ENCODE peak calls at places on chromosomes 5 and 9, in seven cellular contexts. F is H1, U is GM12892, L is GM12878, E is SK-N-SH, O is K562, Q is HepG2. N is an unnamed sample.

GRCh38 chr9:118595719-118596305 is 773.4 kb downstream of the BRINP1 start:
- DNase-seq in F (peak), U (no peak), L (no peak), E (peak), O (no peak), Q (no peak), N (peak)

GRCh38 chr5:139390639-139391569 is 1.2 kb upstream of the MZB1 start:
- DNase-seq in F (no peak), U (no peak), L (no peak), E (no peak), O (no peak), Q (no peak), N (no peak)

GRCh38 chr9:33742519-33742918 is 52.8 kb upstream of the PRSS3 start:
- DNase-seq in F (no peak), U (no peak), L (no peak), E (no peak), O (peak), Q (peak), N (no peak)

GRCh38 chr9:89880721-89881120 is 275.9 kb downstream of the GADD45G start:
- DNase-seq in F (peak), U (no peak), L (no peak), E (no peak), O (no peak), Q (no peak), N (no peak)

GRCh38 chr5:168602517-168602916 is 23.3 kb upstream of the PANK3 start:
- DNase-seq in F (no peak), U (no peak), L (no peak), E (no peak), O (no peak), Q (no peak), N (no peak)

GRCh38 chr9:13688990-13689600 is 409.6 kb upstream of the MPDZ start:
- DNase-seq in F (no peak), U (no peak), L (no peak), E (no peak), O (no peak), Q (no peak), N (no peak)

GRCh38 chr5:127572930-127573329 is 55.5 kb downstream of the PRRC1 start:
- DNase-seq in F (no peak), U (no peak), L (no peak), E (no peak), O (no peak), Q (no peak), N (no peak)

GRCh38 chr9:7011395-7012067 is 253.8 kb downstream of the KDM4C start:
- DNase-seq in F (no peak), U (no peak), L (peak), E (no peak), O (no peak), Q (no peak), N (no peak)

GRCh38 chr9:111795557-111795839 is 761 bp upstream of the SHOC1 start:
- DNase-seq in F (no peak), U (no peak), L (no peak), E (no peak), O (no peak), Q (no peak), N (no peak)

GRCh38 chr5:137751869-137752491 is 2.2 kb downstream of the HNRNPA0 start:
- DNase-seq in F (no peak), U (no peak), L (no peak), E (peak), O (peak), Q (peak), N (no peak)

GRCh38 chr5:116498478-116498877 is 76.1 kb downstream of the SEMA6A start:
- DNase-seq in F (no peak), U (no peak), L (no peak), E (no peak), O (no peak), Q (no peak), N (no peak)

GRCh38 chr5:97163360-97163764 is 19.7 kb downstream of the RIOK2 start:
- DNase-seq in F (no peak), U (no peak), L (no peak), E (peak), O (no peak), Q (no peak), N (no peak)

GRCh38 chr9:130243015-130243881 is 22.3 kb upstream of the HMCN2 start:
- DNase-seq in F (peak), U (peak), L (peak), E (peak), O (peak), Q (peak), N (peak)

GRCh38 chr5:55926476-55926875 is 68.3 kb downstream of the IL6ST start:
- DNase-seq in F (peak), U (no peak), L (no peak), E (no peak), O (no peak), Q (no peak), N (no peak)

GRCh38 chr5:128174951-128175350 is 91.4 kb downstream of the SLC12A2 start:
- DNase-seq in F (no peak), U (no peak), L (no peak), E (no peak), O (no peak), Q (no peak), N (no peak)

GRCh38 chr9:127741831-127742434 is 6.8 kb upstream of the TOR2A start:
- DNase-seq in F (peak), U (no peak), L (no peak), E (peak), O (peak), Q (peak), N (no peak)

GRCh38 chr9:129250786-129251185 is 72.7 kb upstream of the IER5L start:
- DNase-seq in F (no peak), U (no peak), L (no peak), E (no peak), O (no peak), Q (no peak), N (no peak)

GRCh38 chr5:135433626-135434426 is 13.3 kb downstream of the DCANP1 start:
- DNase-seq in F (peak), U (no peak), L (no peak), E (no peak), O (peak), Q (peak), N (no peak)

GRCh38 chr9:73155968-73156592 is 4.4 kb downstream of the ANXA1 start:
- DNase-seq in F (no peak), U (no peak), L (no peak), E (no peak), O (no peak), Q (no peak), N (no peak)

GRCh38 chr5:175590471-175590881 is 67.4 kb upstream of the HRH2 start:
- DNase-seq in F (no peak), U (no peak), L (no peak), E (no peak), O (no peak), Q (no peak), N (no peak)

GRCh38 chr5:56512314-56512996 is 279.3 kb upstream of the ANKRD55 start:
- DNase-seq in F (no peak), U (no peak), L (no peak), E (no peak), O (no peak), Q (no peak), N (no peak)

GRCh38 chr5:173620784-173621183 is 4.3 kb upstream of the BOD1 start:
- DNase-seq in F (no peak), U (no peak), L (no peak), E (no peak), O (no peak), Q (no peak), N (no peak)

GRCh38 chr5:173622639-173623038 is 6.2 kb upstream of the BOD1 start:
- DNase-seq in F (no peak), U (no peak), L (no peak), E (no peak), O (no peak), Q (no peak), N (no peak)

GRCh38 chr5:173615884-173616576 is 420 bp downstream of the BOD1 start:
- DNase-seq in F (peak), U (peak), L (peak), E (peak), O (peak), Q (peak), N (peak)

GRCh38 chr5:173616577-173617118 is at the start of gene BOD1:
- DNase-seq in F (peak), U (peak), L (peak), E (peak), O (peak), Q (peak), N (peak)

GRCh38 chr5:173618927-173619519 is 2.6 kb upstream of the BOD1 start:
- DNase-seq in F (no peak), U (peak), L (peak), E (peak), O (peak), Q (peak), N (peak)
- TF ChIP-seq TAF1 in F (no peak), U (no peak), L (no peak), E (no peak), O (no peak), Q (no peak), N (no peak)

GRCh38 chr5:21644032-21644431 is 1209.1 kb downstream of the CDH12 start:
- DNase-seq in F (no peak), U (no peak), L (no peak), E (no peak), O (no peak), Q (no peak), N (no peak)

GRCh38 chr5:21649969-21650368 is 1203.2 kb downstream of the CDH12 start:
- DNase-seq in F (no peak), U (no peak), L (no peak), E (no peak), O (no peak), Q (no peak), N (no peak)

GRCh38 chr5:21642321-21642720 is 1210.8 kb downstream of the CDH12 start:
- DNase-seq in F (no peak), U (no peak), L (no peak), E (no peak), O (no peak), Q (no peak), N (no peak)

GRCh38 chr5:21646469-21646868 is 1206.7 kb downstream of the CDH12 start:
- DNase-seq in F (no peak), U (no peak), L (no peak), E (no peak), O (no peak), Q (no peak), N (no peak)
- TF ChIP-seq TAF1 in F (no peak), U (no peak), L (no peak), E (no peak), O (no peak), Q (no peak), N (no peak)

DNA sequence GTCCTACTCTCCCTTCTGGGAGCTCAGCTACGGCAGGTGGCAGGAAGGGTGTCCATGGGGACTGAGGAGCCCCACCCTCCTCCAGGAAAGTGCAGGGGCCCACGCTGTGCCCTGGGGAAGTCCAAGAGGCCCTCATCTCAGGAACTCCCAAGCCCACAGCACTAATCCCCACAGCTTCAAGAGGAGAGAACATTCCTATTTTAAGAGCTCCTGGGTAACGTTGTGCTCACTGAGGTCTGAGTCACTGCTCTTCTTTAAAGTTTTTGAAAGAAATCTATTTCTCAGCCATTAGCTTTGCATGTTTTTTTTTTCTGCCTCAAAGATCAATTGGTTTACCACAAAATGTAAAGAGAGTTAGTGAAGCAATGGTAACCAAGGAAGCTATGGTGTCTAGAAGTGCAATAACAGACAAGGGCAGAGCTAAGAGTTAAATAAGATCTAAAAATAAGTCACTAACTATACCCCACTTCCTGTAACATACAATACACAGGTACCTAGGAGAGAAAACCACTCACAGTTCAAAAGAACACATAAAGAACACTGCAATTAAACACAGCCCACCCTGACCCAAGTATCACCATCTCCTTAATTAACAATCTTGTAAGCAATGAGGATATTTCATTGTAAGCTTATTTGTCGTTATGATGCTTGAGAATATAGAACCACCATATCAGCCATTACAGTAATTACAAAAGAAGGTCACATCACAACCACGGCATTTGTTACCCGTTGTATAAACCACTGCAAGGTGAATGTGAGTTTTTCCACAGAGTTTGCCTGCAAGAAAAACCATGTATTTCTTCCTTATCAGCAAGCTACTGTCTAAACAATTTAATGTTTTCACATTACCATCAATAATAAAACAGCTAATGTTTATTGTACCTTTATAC is 382.3 kb upstream of the SLC30A5 start:
- DNase-seq in F (no peak), U (no peak), L (peak), E (no peak), O (no peak), Q (no peak), N (no peak)
- TF ChIP-seq TAF1 in F (no peak), U (no peak), L (peak), E (no peak), O (no peak), Q (no peak), N (no peak)

DNA sequence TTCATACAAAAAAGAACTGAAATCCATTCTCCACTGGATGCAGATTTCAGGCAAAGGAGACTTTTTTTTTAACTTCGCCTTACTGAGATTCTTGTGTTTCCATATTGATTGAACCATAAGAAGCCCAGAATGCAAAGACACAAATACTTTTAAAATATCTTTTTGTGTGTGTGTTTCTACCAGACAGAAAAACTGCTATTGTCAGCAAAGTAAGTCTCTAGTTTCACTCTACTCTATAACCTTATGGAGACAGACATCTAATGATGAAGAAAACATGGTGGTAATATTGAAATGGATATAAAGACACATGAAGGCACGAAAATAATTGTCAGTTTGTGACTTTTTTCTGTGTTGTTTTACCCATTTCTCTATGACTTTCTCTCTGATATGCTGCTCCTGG is 260.3 kb upstream of the RORB start:
- DNase-seq in F (no peak), U (no peak), L (no peak), E (no peak), O (no peak), Q (no peak), N (no peak)
- TF ChIP-seq TAF1 in F (no peak), U (no peak), L (no peak), E (no peak), O (no peak), Q (no peak), N (no peak)

GRCh38 chr5:178941361-178941760 is 363 bp downstream of the ZNF454 start:
- DNase-seq in F (no peak), U (no peak), L (no peak), E (no peak), O (no peak), Q (no peak), N (no peak)

DNA sequence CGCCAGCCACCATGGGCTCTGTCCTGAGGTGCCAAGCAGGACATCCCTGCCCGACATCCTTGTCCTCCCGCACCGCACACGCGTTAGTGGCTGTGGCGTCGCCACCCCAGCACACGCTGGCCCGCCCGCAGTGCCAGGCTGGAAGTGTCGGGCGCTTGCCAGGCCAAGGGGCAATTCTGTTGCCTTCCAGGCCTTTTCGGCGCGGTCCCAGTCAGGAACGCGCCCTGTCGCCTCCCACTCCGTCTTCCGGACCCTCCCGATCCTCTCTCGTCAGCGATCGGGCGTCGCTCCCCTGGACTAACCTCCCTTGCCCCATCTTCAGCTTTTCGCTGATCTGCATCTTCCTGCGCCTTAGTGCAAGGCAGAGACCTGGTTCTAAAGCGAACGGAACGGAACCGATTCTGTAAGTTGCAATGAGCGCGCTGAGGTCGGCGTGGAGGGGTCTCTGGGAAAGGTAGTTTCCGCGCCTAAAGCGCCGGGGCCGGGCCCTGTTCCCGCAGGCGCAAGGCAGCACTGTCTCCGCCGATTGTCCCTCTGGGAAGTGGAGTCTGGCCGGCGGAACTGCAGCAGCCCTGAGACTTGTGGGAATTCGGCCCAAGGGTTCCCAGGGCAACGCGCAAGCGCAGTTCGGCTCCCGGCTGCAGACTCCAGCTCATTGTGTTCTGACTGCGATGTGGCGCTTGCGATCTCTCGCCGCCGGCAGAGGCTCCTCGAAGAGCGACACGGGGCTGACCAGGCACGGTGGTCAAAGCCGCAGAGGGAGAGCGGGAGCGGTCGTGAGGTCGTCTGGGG is at the start of gene ZNF454:
- DNase-seq in F (peak), U (no peak), L (no peak), E (peak), O (no peak), Q (no peak), N (no peak)
- TF ChIP-seq TAF1 in F (peak), U (no peak), L (no peak), E (no peak), O (no peak), Q (no peak), N (no peak)

GRCh38 chr5:73816656-73817420 is 190.8 kb downstream of the ARHGEF28 start:
- DNase-seq in F (no peak), U (no peak), L (no peak), E (no peak), O (no peak), Q (no peak), N (no peak)
- TF ChIP-seq TAF1 in F (no peak), U (no peak), L (no peak), E (no peak), O (no peak), Q (no peak), N (no peak)

GRCh38 chr9:3845549-3845948 is 319.7 kb upstream of the RFX3 start:
- DNase-seq in F (no peak), U (no peak), L (no peak), E (no peak), O (no peak), Q (no peak), N (no peak)
- TF ChIP-seq TAF1 in F (no peak), U (no peak), L (no peak), E (no peak), O (no peak), Q (no peak), N (no peak)

N was measured in GM12891.